ENCODE peak calls at places on chromosomes 11 and 22, in six cellular contexts. One of them, this sample, is unnamed.

GRCh38 chr11:134384406-134384805 is 27.6 kb downstream of the B3GAT1 start:
- DNase-seq in pulmonary artery endothelial cell: no peak
- DNase-seq in Kasumi-1: no peak
- DNase-seq in body of pancreas: no peak
- DNase-seq in stromal cell of bone marrow: no peak
- DNase-seq in suprapubic skin: no peak
- DNase-seq in this sample: no peak

GRCh38 chr11:128288368-128288767 is 299.0 kb downstream of the ETS1 start:
- DNase-seq in stromal cell of bone marrow: no peak
- DNase-seq in Kasumi-1: no peak
- DNase-seq in body of pancreas: no peak
- DNase-seq in pulmonary artery endothelial cell: no peak
- DNase-seq in suprapubic skin: no peak
- DNase-seq in this sample: no peak

GRCh38 chr11:34238533-34238932 is 119.3 kb downstream of the ABTB2 start:
- DNase-seq in suprapubic skin: no peak
- DNase-seq in Kasumi-1: no peak
- DNase-seq in pulmonary artery endothelial cell: no peak
- DNase-seq in body of pancreas: no peak
- DNase-seq in stromal cell of bone marrow: no peak
- DNase-seq in this sample: no peak

GRCh38 chr11:46489668-46490560 is 98.3 kb upstream of the CHRM4 start:
- DNase-seq in Kasumi-1: peak
- DNase-seq in pulmonary artery endothelial cell: peak
- DNase-seq in suprapubic skin: no peak
- DNase-seq in stromal cell of bone marrow: no peak
- DNase-seq in body of pancreas: no peak
- DNase-seq in this sample: peak

GRCh38 chr22:45225732-45226560 is 14.7 kb downstream of the KIAA0930 start:
- DNase-seq in pulmonary artery endothelial cell: no peak
- DNase-seq in stromal cell of bone marrow: no peak
- DNase-seq in Kasumi-1: peak
- DNase-seq in body of pancreas: peak
- DNase-seq in suprapubic skin: peak
- DNase-seq in this sample: no peak

GRCh38 chr11:61874460-61874809 is 16.9 kb downstream of the FADS3 start:
- DNase-seq in pulmonary artery endothelial cell: no peak
- DNase-seq in Kasumi-1: no peak
- DNase-seq in stromal cell of bone marrow: no peak
- DNase-seq in suprapubic skin: no peak
- DNase-seq in body of pancreas: no peak
- DNase-seq in this sample: no peak

GRCh38 chr11:64341851-64342791 is 2.1 kb downstream of the CCDC88B start:
- DNase-seq in suprapubic skin: peak
- DNase-seq in pulmonary artery endothelial cell: peak
- DNase-seq in stromal cell of bone marrow: peak
- DNase-seq in Kasumi-1: peak
- DNase-seq in body of pancreas: peak
- DNase-seq in this sample: peak

GRCh38 chr11:33742249-33742851 is 6.1 kb upstream of the CD59 start:
- DNase-seq in suprapubic skin: no peak
- DNase-seq in stromal cell of bone marrow: no peak
- DNase-seq in Kasumi-1: peak
- DNase-seq in body of pancreas: no peak
- DNase-seq in pulmonary artery endothelial cell: no peak
- DNase-seq in this sample: peak

GRCh38 chr11:124077266-124077665 is 36.1 kb upstream of the OR10G7 start:
- DNase-seq in stromal cell of bone marrow: no peak
- DNase-seq in body of pancreas: no peak
- DNase-seq in pulmonary artery endothelial cell: no peak
- DNase-seq in suprapubic skin: no peak
- DNase-seq in Kasumi-1: no peak
- DNase-seq in this sample: no peak

GRCh38 chr11:32056445-32056844 is 34.4 kb upstream of the RCN1 start:
- DNase-seq in body of pancreas: no peak
- DNase-seq in Kasumi-1: peak
- DNase-seq in suprapubic skin: no peak
- DNase-seq in stromal cell of bone marrow: peak
- DNase-seq in pulmonary artery endothelial cell: no peak
- DNase-seq in this sample: no peak

GRCh38 chr11:19459240-19459639 is 218.5 kb upstream of the E2F8 start:
- DNase-seq in stromal cell of bone marrow: no peak
- DNase-seq in suprapubic skin: no peak
- DNase-seq in pulmonary artery endothelial cell: no peak
- DNase-seq in Kasumi-1: no peak
- DNase-seq in body of pancreas: no peak
- DNase-seq in this sample: no peak

GRCh38 chr22:24553597-24554315 is 1.2 kb downstream of the GUCD1 start:
- DNase-seq in stromal cell of bone marrow: no peak
- DNase-seq in pulmonary artery endothelial cell: no peak
- DNase-seq in suprapubic skin: no peak
- DNase-seq in body of pancreas: peak
- DNase-seq in Kasumi-1: no peak
- DNase-seq in this sample: peak

GRCh38 chr11:118618115-118618990 is 10.9 kb downstream of the PHLDB1 start:
- DNase-seq in body of pancreas: peak
- DNase-seq in stromal cell of bone marrow: no peak
- DNase-seq in pulmonary artery endothelial cell: peak
- DNase-seq in suprapubic skin: peak
- DNase-seq in Kasumi-1: no peak
- DNase-seq in this sample: no peak

GRCh38 chr11:20443596-20443995 is 56.1 kb downstream of the PRMT3 start:
- DNase-seq in Kasumi-1: peak
- DNase-seq in suprapubic skin: no peak
- DNase-seq in stromal cell of bone marrow: peak
- DNase-seq in body of pancreas: no peak
- DNase-seq in pulmonary artery endothelial cell: peak
- DNase-seq in this sample: peak

GRCh38 chr22:30196141-30196866 is 50.3 kb downstream of the LIF start:
- DNase-seq in stromal cell of bone marrow: peak
- DNase-seq in suprapubic skin: peak
- DNase-seq in body of pancreas: peak
- DNase-seq in Kasumi-1: no peak
- DNase-seq in pulmonary artery endothelial cell: peak
- DNase-seq in this sample: no peak

GRCh38 chr22:50310209-50310722 is 2.8 kb upstream of the PLXNB2 start:
- DNase-seq in stromal cell of bone marrow: no peak
- DNase-seq in pulmonary artery endothelial cell: no peak
- DNase-seq in Kasumi-1: no peak
- DNase-seq in suprapubic skin: no peak
- DNase-seq in body of pancreas: peak
- DNase-seq in this sample: no peak

GRCh38 chr11:1358286-1358685 is 31.4 kb upstream of the BRSK2 start:
- DNase-seq in pulmonary artery endothelial cell: no peak
- DNase-seq in Kasumi-1: no peak
- DNase-seq in suprapubic skin: no peak
- DNase-seq in stromal cell of bone marrow: no peak
- DNase-seq in body of pancreas: no peak
- DNase-seq in this sample: no peak

GRCh38 chr11:131122448-131122847 is 206.2 kb upstream of the SNX19 start:
- DNase-seq in suprapubic skin: no peak
- DNase-seq in pulmonary artery endothelial cell: no peak
- DNase-seq in stromal cell of bone marrow: no peak
- DNase-seq in Kasumi-1: no peak
- DNase-seq in body of pancreas: no peak
- DNase-seq in this sample: no peak

This sample was measured in Karpas-422.